ENCODE peak calls at places on chromosomes 11 and 22, in nine cellular contexts. O is fibroblast of lung, Y is left ventricle myocardium inferior, V is lower leg skin, Z is brain microvascular endothelial cell, S is BE2C, J is cardiac fibroblast, M is thoracic aorta, P is cardiac muscle cell. G is an unnamed sample.

GRCh38 chr22:38246692-38247091 is 26.1 kb downstream of the TMEM184B start:
- DNase-seq in O (no peak), Y (peak), V (no peak), Z (no peak), S (no peak), J (no peak), M (peak), P (no peak), G (no peak)

GRCh38 chr11:117833401-117833891 is 8.9 kb upstream of the FXYD2 start:
- DNase-seq in O (no peak), Y (no peak), V (peak), Z (no peak), S (no peak), J (no peak), M (no peak), P (no peak), G (no peak)

GRCh38 chr11:59197990-59198389 is 14.7 kb downstream of the MPEG1 start:
- DNase-seq in O (peak), Y (peak), V (no peak), Z (peak), S (peak), J (peak), M (peak), P (peak), G (no peak)

GRCh38 chr22:42280836-42281235 is 10.4 kb upstream of the TCF20 start:
- DNase-seq in O (no peak), Y (peak), V (no peak), Z (no peak), S (no peak), J (no peak), M (no peak), P (no peak), G (no peak)

GRCh38 chr11:64224151-64224890 is 1.7 kb downstream of the TRPT1 start:
- DNase-seq in O (no peak), Y (no peak), V (peak), Z (no peak), S (no peak), J (no peak), M (no peak), P (no peak), G (no peak)

GRCh38 chr11:613369-613968 is 2.3 kb downstream of the IRF7 start:
- DNase-seq in O (peak), Y (peak), V (peak), Z (peak), S (peak), J (peak), M (peak), P (peak), G (no peak)

GRCh38 chr11:6354651-6355485 is 34.6 kb upstream of the CAVIN3 start:
- DNase-seq in O (no peak), Y (no peak), V (no peak), Z (no peak), S (no peak), J (no peak), M (no peak), P (no peak), G (no peak)

GRCh38 chr11:36455658-36456111 is 54.4 kb downstream of the TRAF6 start:
- DNase-seq in O (peak), Y (peak), V (peak), Z (peak), S (peak), J (peak), M (peak), P (peak), G (peak)

GRCh38 chr11:58625826-58626460 is 3.5 kb downstream of the CNTF start:
- DNase-seq in O (peak), Y (no peak), V (no peak), Z (peak), S (no peak), J (peak), M (no peak), P (no peak), G (no peak)

GRCh38 chr11:128338806-128339205 is 248.6 kb downstream of the ETS1 start:
- DNase-seq in O (no peak), Y (no peak), V (no peak), Z (no peak), S (no peak), J (no peak), M (no peak), P (no peak), G (no peak)

GRCh38 chr11:65066805-65067291 is 8.5 kb upstream of the NAALADL1 start:
- DNase-seq in O (no peak), Y (no peak), V (no peak), Z (no peak), S (no peak), J (no peak), M (no peak), P (no peak), G (no peak)

GRCh38 chr11:34034053-34034452 is 17.5 kb upstream of the CAPRIN1 start:
- DNase-seq in O (no peak), Y (no peak), V (no peak), Z (no peak), S (no peak), J (no peak), M (no peak), P (no peak), G (no peak)

GRCh38 chr22:45336971-45337431 is 27.3 kb downstream of the FAM118A start:
- DNase-seq in O (peak), Y (peak), V (peak), Z (no peak), S (no peak), J (peak), M (peak), P (peak), G (no peak)

GRCh38 chr22:45334528-45334927 is 24.8 kb downstream of the FAM118A start:
- DNase-seq in O (no peak), Y (no peak), V (no peak), Z (no peak), S (no peak), J (no peak), M (no peak), P (no peak), G (no peak)

GRCh38 chr22:45335854-45336492 is 26.2 kb downstream of the FAM118A start:
- DNase-seq in O (no peak), Y (no peak), V (peak), Z (no peak), S (no peak), J (no peak), M (no peak), P (no peak), G (no peak)

GRCh38 chr22:45334068-45334467 is 24.3 kb downstream of the FAM118A start:
- DNase-seq in O (no peak), Y (no peak), V (no peak), Z (no peak), S (no peak), J (peak), M (no peak), P (no peak), G (no peak)

DNA sequence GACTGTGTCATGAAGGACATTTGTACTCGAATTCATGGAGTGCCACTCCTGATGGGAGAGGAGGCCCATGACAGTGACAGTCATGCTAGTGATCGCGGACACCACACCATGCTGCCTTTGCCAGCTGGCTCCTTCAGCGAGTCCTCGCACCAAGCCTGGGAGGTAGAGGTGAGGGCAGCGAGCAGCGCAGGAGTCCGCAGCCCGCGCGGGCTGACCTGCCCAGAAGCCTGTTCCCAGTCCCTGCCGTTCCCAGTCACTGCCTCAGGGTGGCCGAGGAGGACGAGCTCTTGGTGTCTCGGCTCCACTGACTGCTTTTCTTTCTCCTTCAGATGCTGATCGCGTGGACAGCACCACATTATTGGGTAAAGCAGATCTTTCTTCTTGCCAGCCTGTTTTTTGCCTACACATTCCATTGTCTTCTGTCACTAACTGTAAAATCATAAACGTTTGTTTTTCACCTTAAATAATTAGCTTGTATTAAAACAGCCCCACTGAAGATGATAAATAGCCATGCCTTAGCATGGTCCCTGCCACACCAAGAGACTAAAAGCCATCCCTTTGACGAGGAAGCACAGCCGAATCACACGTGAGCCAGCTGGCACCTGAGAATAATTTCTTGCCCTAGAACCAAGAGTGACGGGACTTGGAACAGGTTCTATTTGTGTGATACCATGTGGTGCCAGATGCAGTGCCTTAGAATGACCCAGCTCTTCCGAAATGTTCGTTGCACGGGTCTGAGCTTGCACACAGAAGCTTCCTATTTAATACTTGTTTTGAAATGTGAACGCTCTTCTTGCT is 25.5 kb downstream of the FAM118A start:
- DNase-seq in O (no peak), Y (peak), V (peak), Z (no peak), S (peak), J (no peak), M (no peak), P (no peak), G (no peak)
- TF ChIP-seq CTCF in O (no peak), Y (peak), V (no peak), Z (peak), S (peak), J (no peak), M (no peak), P (no peak), G (peak)

DNA sequence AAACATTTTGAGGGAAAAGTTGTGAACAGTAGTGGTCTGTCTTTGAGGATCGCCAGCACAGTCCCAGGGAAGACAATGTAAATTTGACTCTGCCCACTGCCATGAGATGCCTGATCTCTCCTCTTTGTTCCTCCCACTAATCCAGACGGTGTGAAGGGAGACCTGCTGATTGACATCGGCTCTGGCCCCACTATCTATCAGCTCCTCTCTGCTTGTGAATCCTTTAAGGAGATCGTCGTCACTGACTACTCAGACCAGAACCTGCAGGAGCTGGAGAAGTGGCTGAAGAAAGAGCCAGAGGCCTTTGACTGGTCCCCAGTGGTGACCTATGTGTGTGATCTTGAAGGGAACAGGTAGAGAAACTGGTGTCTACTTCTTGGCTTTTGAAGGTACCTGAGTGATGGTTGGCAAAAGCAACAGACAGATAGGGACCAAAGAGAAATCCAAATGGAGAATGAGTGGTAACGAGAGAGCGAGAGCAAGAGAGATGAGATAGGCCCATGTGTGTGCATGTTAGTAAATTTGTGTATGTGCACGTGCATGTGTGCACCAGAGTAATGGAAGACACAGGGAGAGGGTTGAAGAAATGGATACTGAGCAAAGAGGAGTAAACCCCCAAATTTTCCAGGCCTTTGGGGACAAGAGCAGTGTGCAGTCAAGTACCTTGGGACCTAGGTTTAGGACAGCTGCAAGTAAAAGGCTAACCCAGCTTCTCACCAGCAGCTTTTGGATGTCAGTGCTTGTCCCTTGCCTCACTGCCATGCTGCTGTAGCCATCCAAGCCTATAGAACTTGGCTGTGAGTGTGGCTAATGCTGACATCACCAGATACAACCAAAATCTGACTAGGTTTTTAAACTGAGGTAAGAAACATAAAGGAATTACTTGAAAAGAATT is 1.9 kb downstream of the NNMT start:
- DNase-seq in O (no peak), Y (no peak), V (no peak), Z (no peak), S (no peak), J (peak), M (no peak), P (peak), G (no peak)
- H3K4me3 ChIP-seq in O (peak), Y (peak), V (peak), Z (peak), S (no peak), J (peak), M (peak), P (no peak), G (peak)

GRCh38 chr11:83521647-83522596 is 235.8 kb upstream of the CCDC90B start:
- DNase-seq in O (peak), Y (no peak), V (no peak), Z (peak), S (peak), J (peak), M (no peak), P (peak), G (no peak)
- TF ChIP-seq CTCF in O (peak), Y (peak), V (no peak), Z (peak), S (peak), J (no peak), M (no peak), P (no peak), G (peak)

GRCh38 chr11:103413266-103413888 is 304.2 kb downstream of the DYNC2H1 start:
- DNase-seq in O (peak), Y (no peak), V (no peak), Z (no peak), S (no peak), J (no peak), M (no peak), P (no peak), G (no peak)
- H3K4me3 ChIP-seq in O (no peak), Y (no peak), V (no peak), Z (no peak), S (no peak), J (no peak), M (no peak), P (no peak), G (no peak)

DNA sequence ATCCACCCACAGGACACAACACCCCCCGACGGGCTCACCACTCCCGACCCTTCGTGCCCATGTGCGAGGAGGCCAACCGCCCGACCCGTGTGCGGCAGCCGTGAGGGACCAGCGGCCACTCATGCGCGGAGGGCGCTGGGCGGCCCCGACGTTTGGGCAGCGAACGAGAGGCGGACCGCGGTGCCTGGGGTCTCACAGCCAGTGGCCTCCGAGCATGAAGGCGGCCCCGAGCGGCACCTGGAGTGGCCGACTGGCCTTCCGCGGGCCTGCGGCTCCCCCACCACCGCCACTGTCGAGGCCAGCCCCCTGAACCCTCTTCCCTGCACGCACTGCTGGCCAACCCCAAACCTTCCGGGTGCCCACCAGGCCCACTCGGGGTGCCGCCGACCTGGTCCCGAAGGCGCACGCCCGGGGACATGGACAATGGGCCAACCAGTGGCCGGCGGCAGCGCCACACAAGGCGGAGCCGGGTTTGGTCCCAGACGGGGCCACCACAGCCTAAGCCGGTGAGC is 4274.9 kb upstream of the OR11H1 start:
- DNase-seq in O (no peak), Y (no peak), V (peak), Z (no peak), S (peak), J (no peak), M (no peak), P (no peak), G (no peak)
- TF ChIP-seq CTCF in O (no peak), Y (no peak), V (no peak), Z (no peak), S (no peak), J (no peak), M (no peak), P (no peak), G (no peak)

G was measured in BJ.